ENCODE peak calls at places on chromosome 12, in six cellular contexts. One of them, this sample, is unnamed.

GRCh38 chr12:5960783-5961182 is 15.7 kb upstream of the ANO2 start:
- DNase-seq in fibroblast of lung: no peak
- DNase-seq in GM23338: peak
- DNase-seq in posterior vena cava: no peak
- DNase-seq in Peyer's patch: no peak
- DNase-seq in Daoy: no peak
- DNase-seq in this sample: no peak

GRCh38 chr12:131598717-131599116 is 112.2 kb upstream of the SFSWAP start:
- DNase-seq in fibroblast of lung: no peak
- DNase-seq in GM23338: peak
- DNase-seq in posterior vena cava: no peak
- DNase-seq in Peyer's patch: no peak
- DNase-seq in Daoy: no peak
- DNase-seq in this sample: no peak

GRCh38 chr12:91965781-91966180 is 179.9 kb downstream of the BTG1 start:
- DNase-seq in fibroblast of lung: no peak
- DNase-seq in GM23338: no peak
- DNase-seq in posterior vena cava: no peak
- DNase-seq in Peyer's patch: no peak
- DNase-seq in Daoy: no peak
- DNase-seq in this sample: no peak

GRCh38 chr12:95006206-95006605 is 2.7 kb upstream of the NDUFA12 start:
- DNase-seq in fibroblast of lung: no peak
- DNase-seq in GM23338: no peak
- DNase-seq in posterior vena cava: no peak
- DNase-seq in Peyer's patch: no peak
- DNase-seq in Daoy: no peak
- DNase-seq in this sample: no peak

GRCh38 chr12:23222801-23223200 is 597.8 kb downstream of the ETNK1 start:
- DNase-seq in fibroblast of lung: no peak
- DNase-seq in GM23338: no peak
- DNase-seq in posterior vena cava: no peak
- DNase-seq in Peyer's patch: no peak
- DNase-seq in Daoy: no peak
- DNase-seq in this sample: no peak

GRCh38 chr12:68240975-68241374 is 12.4 kb downstream of the IL22 start:
- DNase-seq in fibroblast of lung: peak
- DNase-seq in GM23338: no peak
- DNase-seq in posterior vena cava: no peak
- DNase-seq in Peyer's patch: peak
- DNase-seq in Daoy: peak
- DNase-seq in this sample: no peak

GRCh38 chr12:99137124-99137845 is 492.2 kb downstream of the APAF1 start:
- DNase-seq in fibroblast of lung: no peak
- DNase-seq in GM23338: peak
- DNase-seq in posterior vena cava: no peak
- DNase-seq in Peyer's patch: no peak
- DNase-seq in Daoy: no peak
- DNase-seq in this sample: no peak

GRCh38 chr12:8636581-8636980 is 23.9 kb upstream of the AICDA start:
- DNase-seq in fibroblast of lung: no peak
- DNase-seq in GM23338: no peak
- DNase-seq in posterior vena cava: no peak
- DNase-seq in Peyer's patch: no peak
- DNase-seq in Daoy: no peak
- DNase-seq in this sample: no peak

GRCh38 chr12:63086149-63086915 is 64.7 kb downstream of the AVPR1A start:
- DNase-seq in fibroblast of lung: no peak
- DNase-seq in GM23338: no peak
- DNase-seq in posterior vena cava: no peak
- DNase-seq in Peyer's patch: no peak
- DNase-seq in Daoy: no peak
- DNase-seq in this sample: no peak

GRCh38 chr12:26298785-26299621 is 103.6 kb downstream of the SSPN start:
- DNase-seq in fibroblast of lung: peak
- DNase-seq in GM23338: peak
- DNase-seq in posterior vena cava: no peak
- DNase-seq in Peyer's patch: no peak
- DNase-seq in Daoy: peak
- DNase-seq in this sample: no peak

GRCh38 chr12:108302471-108303311 is 36.4 kb downstream of the CMKLR1 start:
- DNase-seq in fibroblast of lung: peak
- DNase-seq in GM23338: peak
- DNase-seq in posterior vena cava: peak
- DNase-seq in Peyer's patch: no peak
- DNase-seq in Daoy: peak
- DNase-seq in this sample: no peak

GRCh38 chr12:120903382-120903817 is 758 bp downstream of the SPPL3 start:
- DNase-seq in fibroblast of lung: peak
- DNase-seq in GM23338: peak
- DNase-seq in posterior vena cava: peak
- DNase-seq in Peyer's patch: peak
- DNase-seq in Daoy: peak
- DNase-seq in this sample: peak

GRCh38 chr12:121511931-121512330 is 68.9 kb downstream of the KDM2B start:
- DNase-seq in fibroblast of lung: no peak
- DNase-seq in GM23338: no peak
- DNase-seq in posterior vena cava: no peak
- DNase-seq in Peyer's patch: no peak
- DNase-seq in Daoy: no peak
- DNase-seq in this sample: no peak

GRCh38 chr12:1830981-1831930 is 10.9 kb downstream of the LRTM2 start:
- DNase-seq in fibroblast of lung: peak
- DNase-seq in GM23338: peak
- DNase-seq in posterior vena cava: peak
- DNase-seq in Peyer's patch: no peak
- DNase-seq in Daoy: peak
- DNase-seq in this sample: no peak

GRCh38 chr12:84561362-84561761 is 351.2 kb downstream of the SLC6A15 start:
- DNase-seq in fibroblast of lung: no peak
- DNase-seq in GM23338: no peak
- DNase-seq in posterior vena cava: no peak
- DNase-seq in Peyer's patch: no peak
- DNase-seq in Daoy: no peak
- DNase-seq in this sample: no peak

GRCh38 chr12:25904442-25904841 is 54.0 kb upstream of the RASSF8 start:
- DNase-seq in fibroblast of lung: peak
- DNase-seq in GM23338: no peak
- DNase-seq in posterior vena cava: no peak
- DNase-seq in Peyer's patch: no peak
- DNase-seq in Daoy: no peak
- DNase-seq in this sample: no peak

GRCh38 chr12:6177593-6178358 is 22.4 kb upstream of the CD9 start:
- DNase-seq in fibroblast of lung: no peak
- DNase-seq in GM23338: no peak
- DNase-seq in posterior vena cava: no peak
- DNase-seq in Peyer's patch: no peak
- DNase-seq in Daoy: no peak
- DNase-seq in this sample: no peak

GRCh38 chr12:96401061-96401871 is 1.0 kb upstream of the CDK17 start:
- DNase-seq in fibroblast of lung: peak
- DNase-seq in GM23338: peak
- DNase-seq in posterior vena cava: no peak
- DNase-seq in Peyer's patch: peak
- DNase-seq in Daoy: peak
- DNase-seq in this sample: peak

GRCh38 chr12:89234324-89235114 is 117.8 kb downstream of the DUSP6 start:
- DNase-seq in fibroblast of lung: no peak
- DNase-seq in GM23338: no peak
- DNase-seq in posterior vena cava: no peak
- DNase-seq in Peyer's patch: no peak
- DNase-seq in Daoy: no peak
- DNase-seq in this sample: no peak

GRCh38 chr12:12004524-12004923 is 66.2 kb upstream of the BCL2L14 start:
- DNase-seq in fibroblast of lung: no peak
- DNase-seq in GM23338: no peak
- DNase-seq in posterior vena cava: no peak
- DNase-seq in Peyer's patch: no peak
- DNase-seq in Daoy: no peak
- DNase-seq in this sample: no peak

GRCh38 chr12:21656931-21657335 is 709 bp downstream of the LDHB start:
- DNase-seq in fibroblast of lung: peak
- DNase-seq in GM23338: peak
- DNase-seq in posterior vena cava: no peak
- DNase-seq in Peyer's patch: peak
- DNase-seq in Daoy: peak
- DNase-seq in this sample: peak

GRCh38 chr12:93790472-93791152 is 113.4 kb downstream of the CRADD start:
- DNase-seq in fibroblast of lung: peak
- DNase-seq in GM23338: peak
- DNase-seq in posterior vena cava: no peak
- DNase-seq in Peyer's patch: no peak
- DNase-seq in Daoy: peak
- DNase-seq in this sample: no peak

GRCh38 chr12:120978296-120979219 is at the start of gene HNF1A:
- DNase-seq in fibroblast of lung: no peak
- DNase-seq in GM23338: peak
- DNase-seq in posterior vena cava: no peak
- DNase-seq in Peyer's patch: no peak
- DNase-seq in Daoy: no peak
- DNase-seq in this sample: no peak

GRCh38 chr12:90078344-90078743 is 369.7 kb upstream of the ATP2B1 start:
- DNase-seq in fibroblast of lung: no peak
- DNase-seq in GM23338: no peak
- DNase-seq in posterior vena cava: no peak
- DNase-seq in Peyer's patch: no peak
- DNase-seq in Daoy: no peak
- DNase-seq in this sample: no peak

GRCh38 chr12:1324900-1325299 is 269.5 kb downstream of the FBXL14 start:
- DNase-seq in fibroblast of lung: no peak
- DNase-seq in GM23338: no peak
- DNase-seq in posterior vena cava: no peak
- DNase-seq in Peyer's patch: no peak
- DNase-seq in Daoy: no peak
- DNase-seq in this sample: no peak

GRCh38 chr12:14936224-14936861 is 2.0 kb downstream of the ERP27 start:
- DNase-seq in fibroblast of lung: no peak
- DNase-seq in GM23338: peak
- DNase-seq in posterior vena cava: no peak
- DNase-seq in Peyer's patch: no peak
- DNase-seq in Daoy: peak
- DNase-seq in this sample: no peak

GRCh38 chr12:4223273-4223855 is 50.2 kb upstream of the CCND2 start:
- DNase-seq in fibroblast of lung: no peak
- DNase-seq in GM23338: no peak
- DNase-seq in posterior vena cava: no peak
- DNase-seq in Peyer's patch: no peak
- DNase-seq in Daoy: no peak
- DNase-seq in this sample: no peak

GRCh38 chr12:95583933-95584332 is 32.7 kb upstream of the USP44 start:
- DNase-seq in fibroblast of lung: no peak
- DNase-seq in GM23338: no peak
- DNase-seq in posterior vena cava: no peak
- DNase-seq in Peyer's patch: no peak
- DNase-seq in Daoy: no peak
- DNase-seq in this sample: no peak

GRCh38 chr12:28065374-28065773 is 92.8 kb upstream of the PTHLH start:
- DNase-seq in fibroblast of lung: no peak
- DNase-seq in GM23338: no peak
- DNase-seq in posterior vena cava: no peak
- DNase-seq in Peyer's patch: no peak
- DNase-seq in Daoy: no peak
- DNase-seq in this sample: no peak

GRCh38 chr12:106918746-106919145 is 37.0 kb upstream of the TMEM263 start:
- DNase-seq in fibroblast of lung: no peak
- DNase-seq in GM23338: peak
- DNase-seq in posterior vena cava: no peak
- DNase-seq in Peyer's patch: no peak
- DNase-seq in Daoy: no peak
- DNase-seq in this sample: peak

GRCh38 chr12:47223848-47224213 is 144.1 kb upstream of the AMIGO2 start:
- DNase-seq in fibroblast of lung: peak
- DNase-seq in GM23338: no peak
- DNase-seq in posterior vena cava: no peak
- DNase-seq in Peyer's patch: no peak
- DNase-seq in Daoy: no peak
- DNase-seq in this sample: no peak

GRCh38 chr12:54357802-54358619 is 6.3 kb downstream of the GPR84 start:
- DNase-seq in fibroblast of lung: peak
- DNase-seq in GM23338: no peak
- DNase-seq in posterior vena cava: no peak
- DNase-seq in Peyer's patch: peak
- DNase-seq in Daoy: no peak
- DNase-seq in this sample: no peak

GRCh38 chr12:131985145-131985875 is 35.6 kb downstream of the EP400 start:
- DNase-seq in fibroblast of lung: no peak
- DNase-seq in GM23338: no peak
- DNase-seq in posterior vena cava: peak
- DNase-seq in Peyer's patch: no peak
- DNase-seq in Daoy: no peak
- DNase-seq in this sample: no peak

GRCh38 chr12:28936711-28937110 is 212.4 kb upstream of the FAR2 start:
- DNase-seq in fibroblast of lung: no peak
- DNase-seq in GM23338: no peak
- DNase-seq in posterior vena cava: no peak
- DNase-seq in Peyer's patch: no peak
- DNase-seq in Daoy: no peak
- DNase-seq in this sample: no peak

GRCh38 chr12:79934309-79935020 is 432 bp downstream of the PPP1R12A start:
- DNase-seq in fibroblast of lung: peak
- DNase-seq in GM23338: peak
- DNase-seq in posterior vena cava: peak
- DNase-seq in Peyer's patch: peak
- DNase-seq in Daoy: peak
- DNase-seq in this sample: no peak

GRCh38 chr12:12974211-12974610 is 22.2 kb upstream of the GPRC5D start:
- DNase-seq in fibroblast of lung: no peak
- DNase-seq in GM23338: no peak
- DNase-seq in posterior vena cava: no peak
- DNase-seq in Peyer's patch: no peak
- DNase-seq in Daoy: no peak
- DNase-seq in this sample: no peak

GRCh38 chr12:13126494-13126893 is 23.0 kb upstream of the GSG1 start:
- DNase-seq in fibroblast of lung: no peak
- DNase-seq in GM23338: no peak
- DNase-seq in posterior vena cava: no peak
- DNase-seq in Peyer's patch: no peak
- DNase-seq in Daoy: no peak
- DNase-seq in this sample: no peak